ENCODE peak calls at places on chromosomes 7 and 10, in four cellular contexts. V is neuronal stem cell, R is Right ventricle myocardium superior, O is prostate gland. Y is an unnamed sample.

GRCh38 chr7:24936121-24936824 is 43.7 kb downstream of the OSBPL3 start:
- DNase-seq in V (no peak), O (no peak), R (no peak), Y (no peak)

GRCh38 chr10:3942930-3943489 is 158.0 kb upstream of the KLF6 start:
- DNase-seq in V (no peak), R (no peak), O (no peak), Y (no peak)

GRCh38 chr10:32180354-32181280 is 124.4 kb upstream of the KIF5B start:
- DNase-seq in V (no peak), R (no peak), O (no peak), Y (no peak)

GRCh38 chr10:117253908-117254307 is 13.0 kb downstream of the SLC18A2 start:
- DNase-seq in O (no peak), R (no peak), V (no peak), Y (no peak)

GRCh38 chr10:778626-779330 is 89.3 kb upstream of the DIP2C start:
- DNase-seq in R (no peak), V (no peak), O (no peak), Y (no peak)

GRCh38 chr7:108093341-108093740 is 36.8 kb downstream of the LAMB4 start:
- DNase-seq in O (no peak), V (no peak), R (no peak), Y (no peak)

GRCh38 chr10:19974138-19974537 is 157.9 kb downstream of the PLXDC2 start:
- DNase-seq in O (no peak), R (no peak), V (no peak), Y (no peak)

GRCh38 chr10:126583507-126584200 is 86.8 kb downstream of the C10orf90 start:
- DNase-seq in O (no peak), R (no peak), V (no peak), Y (no peak)

GRCh38 chr7:149500910-149501309 is 3.3 kb upstream of the ZNF746 start:
- DNase-seq in O (no peak), R (no peak), V (no peak), Y (no peak)

GRCh38 chr7:69429817-69430501 is 168.3 kb upstream of the AUTS2 start:
- DNase-seq in O (no peak), V (no peak), R (peak), Y (no peak)

GRCh38 chr7:10973942-10974716 is 457 bp downstream of the PHF14 start:
- DNase-seq in O (no peak), V (no peak), R (peak), Y (no peak)

GRCh38 chr7:138129551-138130165 is 53.4 kb downstream of the AKR1D1 start:
- DNase-seq in O (no peak), R (no peak), V (no peak), Y (no peak)

GRCh38 chr7:46257766-46258448 is 336.8 kb upstream of the IGFBP3 start:
- DNase-seq in V (no peak), R (no peak), O (no peak), Y (no peak)

GRCh38 chr10:33216661-33217427 is 117.6 kb downstream of the NRP1 start:
- DNase-seq in R (no peak), O (no peak), V (no peak), Y (no peak)

Y was measured in thoracic aorta.